ENCODE peak calls at places on chromosomes 11 and 22, in ten cellular contexts. E is NCI-H1105 treated with DMSO at 0.1 percent for 48 hours, Y is NCI-H1930, R is CD14-positive monocyte, K is germinal center, F is iris pigment epithelial cell, N is ecto neural progenitor cell, L is HFFc6, X is T1000, B is KG1. O is an unnamed sample.

GRCh38 chr11:65802841-65803240 is 16.0 kb downstream of the OVOL1 start:
- DNase-seq in R (no peak), X (no peak), L (no peak), Y (no peak), F (no peak), B (no peak), K (no peak), N (no peak), E (no peak), O (peak)

GRCh38 chr11:6587360-6587953 is 16.0 kb downstream of the RRP8 start:
- DNase-seq in B (no peak), R (no peak), L (no peak), N (peak), Y (no peak), K (no peak), E (peak), F (no peak), X (no peak), O (no peak)

GRCh38 chr11:118996926-118997626 is 862 bp upstream of the CENATAC start:
- DNase-seq in N (no peak), Y (no peak), X (no peak), R (no peak), L (no peak), E (no peak), F (peak), K (peak), B (peak), O (no peak)

GRCh38 chr11:110295487-110296225 is 758 bp downstream of the RDX start:
- DNase-seq in K (peak), L (peak), F (peak), R (peak), E (peak), Y (no peak), N (peak), B (peak), X (no peak), O (peak)

GRCh38 chr11:45887587-45887986 is 2.1 kb downstream of the MAPK8IP1 start:
- DNase-seq in E (no peak), B (no peak), R (no peak), Y (no peak), N (no peak), L (no peak), F (no peak), X (no peak), K (no peak), O (no peak)

GRCh38 chr11:76329084-76329648 is 51.8 kb downstream of the THAP12 start:
- DNase-seq in L (no peak), N (no peak), R (no peak), K (no peak), Y (no peak), B (no peak), E (no peak), X (no peak), F (peak), O (peak)

GRCh38 chr11:18394928-18395734 is 768 bp downstream of the LDHA start:
- DNase-seq in N (peak), F (peak), B (no peak), Y (no peak), R (no peak), L (no peak), X (no peak), K (peak), E (peak), O (peak)

GRCh38 chr22:45007946-45008852 is 1.6 kb downstream of the PHF21B start:
- DNase-seq in L (no peak), F (peak), X (no peak), K (no peak), E (peak), Y (no peak), N (peak), B (no peak), R (no peak), O (peak)

GRCh38 chr11:7596975-7597391 is 76.3 kb downstream of the CYB5R2 start:
- DNase-seq in F (no peak), K (no peak), R (no peak), Y (no peak), L (no peak), N (no peak), X (no peak), B (no peak), E (no peak), O (no peak)

GRCh38 chr11:36432747-36433146 is 77.3 kb downstream of the TRAF6 start:
- DNase-seq in B (no peak), N (no peak), L (no peak), X (no peak), R (no peak), E (no peak), Y (no peak), F (no peak), K (no peak), O (no peak)

GRCh38 chr11:63614136-63614664 is at the start of gene PLAAT3:
- DNase-seq in L (no peak), N (peak), R (peak), E (peak), B (no peak), K (peak), Y (peak), F (peak), X (no peak), O (peak)

GRCh38 chr11:120547871-120548681 is 36.5 kb downstream of the GRIK4 start:
- DNase-seq in Y (no peak), N (no peak), K (no peak), F (peak), B (no peak), E (peak), X (peak), R (no peak), L (peak), O (peak)

GRCh38 chr11:86749376-86749775 is 51.0 kb upstream of the PRSS23 start:
- DNase-seq in N (no peak), Y (no peak), R (no peak), B (no peak), X (no peak), F (no peak), K (no peak), L (no peak), E (no peak), O (no peak)

O was measured in hepatocyte.